ENCODE peak calls at places on chromosome 6, in seven cellular contexts. E, B, S, A, J, Y and K are unnamed samples.

GRCh38 chr6:114520976-114521375 is 178.2 kb upstream of the HS3ST5 start:
- DNase-seq in E (no peak), B (no peak), S (no peak), A (no peak), J (no peak), Y (no peak), K (no peak)

GRCh38 chr6:71268710-71269437 is 19.7 kb upstream of the OGFRL1 start:
- DNase-seq in E (no peak), B (no peak), S (no peak), A (no peak), J (no peak), Y (no peak), K (no peak)

GRCh38 chr6:61688165-61688564 is 597.9 kb downstream of the KHDRBS2 start:
- DNase-seq in E (no peak), B (no peak), S (no peak), A (no peak), J (no peak), Y (no peak), K (no peak)

GRCh38 chr6:66161546-66162108 is 454.6 kb upstream of the EYS start:
- DNase-seq in E (no peak), B (no peak), S (no peak), A (no peak), J (no peak), Y (no peak), K (no peak)

GRCh38 chr6:43621078-43621835 is 7.8 kb downstream of the GTPBP2 start:
- DNase-seq in E (no peak), B (no peak), S (no peak), A (no peak), J (no peak), Y (no peak), K (no peak)

GRCh38 chr6:78505178-78505577 is 362.2 kb upstream of the IRAK1BP1 start:
- DNase-seq in E (no peak), B (no peak), S (no peak), A (no peak), J (no peak), Y (no peak), K (no peak)

GRCh38 chr6:11585426-11586016 is 48.0 kb downstream of the TMEM170B start:
- DNase-seq in E (peak), B (peak), S (no peak), A (no peak), J (peak), Y (peak), K (no peak)

GRCh38 chr6:155177369-155177961 is 86.3 kb upstream of the CLDN20 start:
- DNase-seq in E (peak), B (peak), S (no peak), A (no peak), J (peak), Y (peak), K (peak)

GRCh38 chr6:134347916-134348805 is 30.2 kb upstream of the SGK1 start:
- DNase-seq in E (peak), B (peak), S (no peak), A (no peak), J (no peak), Y (no peak), K (no peak)

GRCh38 chr6:151443449-151443848 is 8.5 kb downstream of the RMND1 start:
- DNase-seq in E (no peak), B (no peak), S (no peak), A (no peak), J (no peak), Y (no peak), K (no peak)
- TF ChIP-seq CTCF in E (no peak), B (no peak), S (no peak), A (no peak), J (no peak), Y (no peak), K (no peak)

GRCh38 chr6:73285674-73286283 is 22.8 kb upstream of the KHDC1 start:
- DNase-seq in E (peak), B (peak), S (no peak), A (no peak), J (no peak), Y (no peak), K (no peak)
- TF ChIP-seq CTCF in E (peak), B (peak), S (no peak), A (peak), J (peak), Y (no peak), K (peak)

GRCh38 chr6:107414246-107414645 is 45.1 kb downstream of the PDSS2 start:
- DNase-seq in E (no peak), B (no peak), S (no peak), A (no peak), J (no peak), Y (no peak), K (no peak)

GRCh38 chr6:107416179-107416578 is 43.2 kb downstream of the PDSS2 start:
- DNase-seq in E (no peak), B (no peak), S (no peak), A (no peak), J (no peak), Y (no peak), K (no peak)

GRCh38 chr6:107419747-107420146 is 39.6 kb downstream of the PDSS2 start:
- DNase-seq in E (no peak), B (no peak), S (no peak), A (no peak), J (no peak), Y (no peak), K (no peak)

GRCh38 chr6:107421696-107422256 is 37.6 kb downstream of the PDSS2 start:
- DNase-seq in E (no peak), B (no peak), S (no peak), A (no peak), J (no peak), Y (no peak), K (no peak)

DNA sequence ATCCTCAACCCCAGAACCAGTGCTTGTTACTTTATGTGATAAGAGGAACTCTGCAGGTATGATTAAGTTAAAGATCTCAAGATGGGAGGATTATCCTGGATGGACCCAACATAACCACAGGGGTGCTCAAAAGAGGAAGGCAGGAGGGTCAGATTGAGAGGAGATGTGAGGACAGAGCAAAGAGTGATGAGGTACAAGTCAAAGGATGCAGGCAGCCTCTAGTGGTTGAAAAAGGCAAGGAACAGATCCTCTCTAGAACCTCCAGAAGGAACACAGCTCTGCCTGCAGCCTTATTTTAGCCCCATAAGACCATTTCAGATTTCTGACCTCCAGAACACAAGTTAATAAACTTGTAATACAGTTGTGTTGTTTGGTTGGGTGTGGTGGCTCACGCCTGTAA is 41.2 kb downstream of the PDSS2 start:
- DNase-seq in E (peak), B (peak), S (no peak), A (no peak), J (no peak), Y (peak), K (no peak)
- TF ChIP-seq CTCF in E (peak), B (peak), S (no peak), A (no peak), J (peak), Y (no peak), K (peak)

DNA sequence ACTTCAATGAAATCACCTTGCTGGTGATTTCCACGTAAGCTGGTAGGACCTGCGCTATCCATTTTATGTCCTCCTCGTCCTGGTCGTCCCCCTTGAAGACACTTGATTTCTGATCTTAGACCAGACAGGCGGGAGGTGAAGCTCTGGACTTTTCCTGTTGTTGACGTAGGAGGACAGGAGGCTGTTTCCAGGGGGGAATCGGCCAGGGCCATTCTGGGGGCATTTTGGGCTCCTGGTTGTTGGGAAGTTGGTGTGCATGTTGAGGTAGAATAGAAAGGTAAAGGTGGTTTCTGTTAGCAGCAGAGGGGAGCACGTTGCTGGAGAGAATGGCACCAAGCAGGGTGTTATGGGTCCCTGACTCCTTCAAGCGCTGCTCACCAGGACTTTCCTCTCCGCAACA is 56.0 kb downstream of the GMPR start:
- DNase-seq in E (no peak), B (no peak), S (no peak), A (no peak), J (no peak), Y (no peak), K (no peak)
- TF ChIP-seq CTCF in E (no peak), B (no peak), S (no peak), A (no peak), J (no peak), Y (no peak), K (no peak)

GRCh38 chr6:97294451-97294850 is 11.4 kb upstream of the MMS22L start:
- DNase-seq in E (peak), B (peak), S (no peak), A (no peak), J (no peak), Y (no peak), K (no peak)
- TF ChIP-seq CTCF in E (no peak), B (no peak), S (no peak), A (no peak), J (no peak), Y (no peak), K (no peak)

DNA sequence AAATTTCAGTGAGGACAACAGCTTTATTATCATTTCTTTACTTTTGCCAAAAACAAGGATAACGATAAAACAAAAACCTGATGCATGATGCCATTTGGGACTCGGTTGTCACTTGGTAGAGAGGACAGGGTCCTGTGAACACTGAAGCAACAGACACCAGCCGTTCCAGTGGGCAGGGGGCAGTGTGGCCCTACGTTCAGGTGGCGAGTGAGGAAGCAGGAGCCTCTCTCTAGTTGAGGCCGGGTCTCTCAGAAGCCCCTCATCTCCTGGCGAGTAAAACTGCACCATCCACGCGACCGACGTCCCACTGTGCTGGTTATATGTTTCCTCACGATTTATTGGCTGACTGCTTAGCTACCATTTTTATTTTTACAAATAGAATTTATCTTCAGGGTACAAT is 231.6 kb downstream of the THBS2 start:
- DNase-seq in E (no peak), B (no peak), S (no peak), A (peak), J (no peak), Y (no peak), K (no peak)
- TF ChIP-seq CTCF in E (no peak), B (no peak), S (no peak), A (no peak), J (no peak), Y (no peak), K (no peak)

GRCh38 chr6:3235486-3235885 is 8.0 kb upstream of the TUBB2B start:
- DNase-seq in E (no peak), B (no peak), S (no peak), A (no peak), J (no peak), Y (no peak), K (no peak)

GRCh38 chr6:3240595-3240994 is 13.1 kb upstream of the TUBB2B start:
- DNase-seq in E (no peak), B (no peak), S (no peak), A (no peak), J (no peak), Y (no peak), K (no peak)

GRCh38 chr6:3235969-3236368 is 8.5 kb upstream of the TUBB2B start:
- DNase-seq in E (no peak), B (no peak), S (no peak), A (no peak), J (no peak), Y (no peak), K (no peak)

GRCh38 chr6:3237761-3238662 is 10.6 kb upstream of the TUBB2B start:
- DNase-seq in E (no peak), B (no peak), S (no peak), A (no peak), J (no peak), Y (no peak), K (no peak)

GRCh38 chr6:3239110-3239830 is 11.8 kb upstream of the TUBB2B start:
- DNase-seq in E (no peak), B (no peak), S (no peak), A (no peak), J (no peak), Y (no peak), K (no peak)
- TF ChIP-seq CTCF in E (no peak), B (peak), S (no peak), A (no peak), J (peak), Y (no peak), K (no peak)